ENCODE peak calls at places on chromosome 17, in nine cellular contexts. One of them, this sample, is unnamed.

GRCh38 chr17:67615011-67615561 is 102.7 kb upstream of the NOL11 start:
- DNase-seq in right lobe of liver: no peak
- DNase-seq in transverse colon: no peak
- DNase-seq in GM12892: no peak
- DNase-seq in sigmoid colon: peak; percentile 70
- DNase-seq in ovary: no peak
- DNase-seq in body of pancreas: no peak
- DNase-seq in uterus: no peak
- DNase-seq in stomach: no peak
- DNase-seq in this sample: no peak

GRCh38 chr17:43456661-43457361 is 27.0 kb upstream of the DHX8 start:
- DNase-seq in GM12892: no peak
- DNase-seq in right lobe of liver: peak; percentile 83
- DNase-seq in stomach: no peak
- DNase-seq in transverse colon: peak; percentile 12
- DNase-seq in body of pancreas: peak; percentile 26
- DNase-seq in uterus: no peak
- DNase-seq in ovary: no peak
- DNase-seq in sigmoid colon: peak; percentile 75
- DNase-seq in this sample: no peak

GRCh38 chr17:9370464-9370863 is 205.2 kb downstream of the STX8 start:
- DNase-seq in uterus: no peak
- DNase-seq in body of pancreas: no peak
- DNase-seq in GM12892: no peak
- DNase-seq in stomach: no peak
- DNase-seq in right lobe of liver: no peak
- DNase-seq in ovary: no peak
- DNase-seq in sigmoid colon: no peak
- DNase-seq in transverse colon: no peak
- DNase-seq in this sample: no peak

GRCh38 chr17:65123757-65124675 is 13.2 kb upstream of the RGS9 start:
- DNase-seq in ovary: no peak
- DNase-seq in sigmoid colon: no peak
- DNase-seq in right lobe of liver: no peak
- DNase-seq in uterus: no peak
- DNase-seq in body of pancreas: no peak
- DNase-seq in GM12892: no peak
- DNase-seq in stomach: no peak
- DNase-seq in transverse colon: peak; percentile 27
- DNase-seq in this sample: no peak

GRCh38 chr17:14212401-14212800 is 24.3 kb downstream of the CDRT15 start:
- DNase-seq in GM12892: no peak
- DNase-seq in stomach: no peak
- DNase-seq in ovary: no peak
- DNase-seq in body of pancreas: no peak
- DNase-seq in uterus: no peak
- DNase-seq in right lobe of liver: no peak
- DNase-seq in transverse colon: no peak
- DNase-seq in sigmoid colon: no peak
- DNase-seq in this sample: no peak

GRCh38 chr17:53058031-53058430 is 764.7 kb upstream of the KIF2B start:
- DNase-seq in transverse colon: no peak
- DNase-seq in uterus: no peak
- DNase-seq in right lobe of liver: no peak
- DNase-seq in GM12892: no peak
- DNase-seq in sigmoid colon: no peak
- DNase-seq in ovary: no peak
- DNase-seq in stomach: no peak
- DNase-seq in body of pancreas: no peak
- DNase-seq in this sample: no peak

GRCh38 chr17:31412511-31412910 is 21.0 kb downstream of the RAB11FIP4 start:
- DNase-seq in ovary: no peak
- DNase-seq in body of pancreas: no peak
- DNase-seq in sigmoid colon: peak; percentile 34
- DNase-seq in GM12892: no peak
- DNase-seq in transverse colon: no peak
- DNase-seq in uterus: no peak
- DNase-seq in right lobe of liver: peak; percentile 37
- DNase-seq in stomach: no peak
- DNase-seq in this sample: no peak

GRCh38 chr17:55285340-55286301 is 20.9 kb downstream of the HLF start:
- DNase-seq in stomach: peak; percentile 90
- DNase-seq in GM12892: no peak
- DNase-seq in transverse colon: peak; percentile 87
- DNase-seq in body of pancreas: peak; percentile 86
- DNase-seq in sigmoid colon: peak; percentile 100
- DNase-seq in ovary: peak; percentile 96
- DNase-seq in right lobe of liver: peak; percentile 89
- DNase-seq in uterus: peak; percentile 96
- DNase-seq in this sample: peak; percentile 92

GRCh38 chr17:80261895-80262279 is 1.2 kb downstream of the RNF213 start:
- DNase-seq in transverse colon: no peak
- DNase-seq in sigmoid colon: no peak
- DNase-seq in stomach: no peak
- DNase-seq in right lobe of liver: no peak
- DNase-seq in GM12892: no peak
- DNase-seq in body of pancreas: no peak
- DNase-seq in ovary: no peak
- DNase-seq in uterus: no peak
- DNase-seq in this sample: no peak

GRCh38 chr17:58311429-58311894 is 17.1 kb downstream of the TSPOAP1 start:
- DNase-seq in sigmoid colon: no peak
- DNase-seq in GM12892: no peak
- DNase-seq in body of pancreas: no peak
- DNase-seq in stomach: no peak
- DNase-seq in right lobe of liver: peak; percentile 40
- DNase-seq in uterus: peak; percentile 12
- DNase-seq in transverse colon: no peak
- DNase-seq in ovary: no peak
- DNase-seq in this sample: no peak

GRCh38 chr17:42107597-42108576 is 4.6 kb downstream of the DHX58 start:
- DNase-seq in ovary: peak; percentile 60
- DNase-seq in sigmoid colon: peak; percentile 84
- DNase-seq in GM12892: peak; percentile 99
- DNase-seq in stomach: peak; percentile 86
- DNase-seq in right lobe of liver: peak; percentile 78
- DNase-seq in transverse colon: peak; percentile 92
- DNase-seq in uterus: peak; percentile 56
- DNase-seq in body of pancreas: peak; percentile 78
- DNase-seq in this sample: peak; percentile 85

GRCh38 chr17:33204701-33205100 is 88.4 kb downstream of the ASIC2 start:
- DNase-seq in transverse colon: no peak
- DNase-seq in right lobe of liver: no peak
- DNase-seq in ovary: no peak
- DNase-seq in body of pancreas: no peak
- DNase-seq in stomach: no peak
- DNase-seq in sigmoid colon: no peak
- DNase-seq in GM12892: no peak
- DNase-seq in uterus: no peak
- DNase-seq in this sample: no peak

GRCh38 chr17:70054961-70055360 is 20.1 kb upstream of the KCNJ16 start:
- DNase-seq in uterus: no peak
- DNase-seq in right lobe of liver: no peak
- DNase-seq in GM12892: no peak
- DNase-seq in body of pancreas: no peak
- DNase-seq in sigmoid colon: no peak
- DNase-seq in stomach: no peak
- DNase-seq in ovary: no peak
- DNase-seq in transverse colon: no peak
- DNase-seq in this sample: no peak

GRCh38 chr17:58420841-58421240 is 3.5 kb upstream of the RNF43 start:
- DNase-seq in ovary: no peak
- DNase-seq in transverse colon: no peak
- DNase-seq in uterus: no peak
- DNase-seq in GM12892: no peak
- DNase-seq in stomach: no peak
- DNase-seq in right lobe of liver: no peak
- DNase-seq in body of pancreas: no peak
- DNase-seq in sigmoid colon: no peak
- DNase-seq in this sample: no peak

GRCh38 chr17:19384723-19385391 is 2.1 kb downstream of the MFAP4 start:
- DNase-seq in ovary: peak; percentile 96
- DNase-seq in transverse colon: peak; percentile 84
- DNase-seq in sigmoid colon: peak; percentile 97
- DNase-seq in body of pancreas: peak; percentile 51
- DNase-seq in right lobe of liver: no peak
- DNase-seq in uterus: peak; percentile 95
- DNase-seq in GM12892: no peak
- DNase-seq in stomach: peak; percentile 76
- DNase-seq in this sample: peak; percentile 31

GRCh38 chr17:17498606-17499301 is 2.6 kb upstream of the RASD1 start:
- DNase-seq in stomach: no peak
- DNase-seq in right lobe of liver: peak; percentile 49
- DNase-seq in uterus: no peak
- DNase-seq in GM12892: no peak
- DNase-seq in body of pancreas: peak; percentile 3
- DNase-seq in transverse colon: no peak
- DNase-seq in sigmoid colon: peak; percentile 60
- DNase-seq in ovary: no peak
- DNase-seq in this sample: peak; percentile 49

GRCh38 chr17:17499402-17500145 is 3.4 kb upstream of the RASD1 start:
- DNase-seq in ovary: no peak
- DNase-seq in body of pancreas: peak; percentile 3
- DNase-seq in stomach: no peak
- DNase-seq in sigmoid colon: no peak
- DNase-seq in transverse colon: no peak
- DNase-seq in uterus: no peak
- DNase-seq in GM12892: no peak
- DNase-seq in right lobe of liver: peak; percentile 49
- DNase-seq in this sample: no peak

GRCh38 chr17:17497065-17497844 is 1.1 kb upstream of the RASD1 start:
- DNase-seq in right lobe of liver: no peak
- DNase-seq in ovary: peak; percentile 25
- DNase-seq in GM12892: no peak
- DNase-seq in body of pancreas: no peak
- DNase-seq in sigmoid colon: no peak
- DNase-seq in uterus: no peak
- DNase-seq in stomach: no peak
- DNase-seq in transverse colon: no peak
- DNase-seq in this sample: no peak

GRCh38 chr17:17496189-17497064 is at the start of gene RASD1:
- DNase-seq in right lobe of liver: peak; percentile 94
- DNase-seq in transverse colon: peak; percentile 93
- DNase-seq in ovary: peak; percentile 93
- DNase-seq in body of pancreas: peak; percentile 94
- DNase-seq in sigmoid colon: peak; percentile 96
- DNase-seq in GM12892: peak; percentile 98
- DNase-seq in uterus: peak; percentile 91
- DNase-seq in stomach: peak; percentile 93
- DNase-seq in this sample: peak; percentile 75

GRCh38 chr17:17497845-17498520 is 1.8 kb upstream of the RASD1 start:
- DNase-seq in uterus: no peak
- DNase-seq in body of pancreas: no peak
- DNase-seq in transverse colon: no peak
- DNase-seq in sigmoid colon: peak; percentile 63
- DNase-seq in stomach: no peak
- DNase-seq in ovary: no peak
- DNase-seq in right lobe of liver: peak; percentile 45
- DNase-seq in GM12892: no peak
- DNase-seq in this sample: no peak
- TF ChIP-seq POLR2A in uterus: no peak
- TF ChIP-seq POLR2A in body of pancreas: no peak
- TF ChIP-seq POLR2A in transverse colon: no peak
- TF ChIP-seq POLR2A in sigmoid colon: no peak
- TF ChIP-seq POLR2A in stomach: no peak
- TF ChIP-seq POLR2A in ovary: no peak
- TF ChIP-seq POLR2A in right lobe of liver: no peak
- TF ChIP-seq POLR2A in GM12892: no peak
- TF ChIP-seq POLR2A in this sample: no peak

DNA sequence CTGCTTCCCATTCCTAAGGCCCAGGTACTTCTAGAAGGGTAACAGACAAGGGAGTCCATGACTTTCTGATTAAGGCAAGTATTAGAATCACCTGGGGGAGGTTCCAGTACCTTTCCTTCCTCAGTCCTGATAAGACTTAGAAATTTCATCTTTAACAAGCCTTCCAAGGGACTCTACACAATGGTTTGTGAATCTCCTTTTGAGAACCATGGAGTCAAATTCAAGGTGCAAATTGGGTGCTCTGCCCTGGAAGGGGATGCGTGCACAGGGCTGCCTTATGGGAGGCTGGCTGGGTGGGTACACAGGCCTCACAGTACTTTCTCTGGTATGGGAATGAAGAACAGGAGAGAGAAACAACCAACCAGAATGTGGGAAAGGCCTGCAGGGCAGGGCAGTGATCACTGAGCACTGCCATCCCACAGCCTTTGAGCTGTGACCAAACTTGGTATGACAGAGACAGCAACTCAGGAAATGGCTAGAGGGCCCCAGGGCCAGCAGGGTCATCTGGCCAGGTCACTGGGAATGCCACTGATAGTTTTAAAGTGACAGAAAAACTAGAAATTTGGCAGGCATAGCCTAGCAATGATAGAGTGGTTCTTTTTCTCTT is 3.6 kb upstream of the TMIGD1 start:
- DNase-seq in right lobe of liver: peak; percentile 77
- DNase-seq in uterus: no peak
- DNase-seq in body of pancreas: no peak
- DNase-seq in ovary: no peak
- DNase-seq in GM12892: no peak
- DNase-seq in sigmoid colon: no peak
- DNase-seq in stomach: no peak
- DNase-seq in transverse colon: no peak
- DNase-seq in this sample: no peak
- TF ChIP-seq POLR2A in right lobe of liver: peak; percentile 58
- TF ChIP-seq POLR2A in uterus: no peak
- TF ChIP-seq POLR2A in body of pancreas: no peak
- TF ChIP-seq POLR2A in ovary: no peak
- TF ChIP-seq POLR2A in GM12892: no peak
- TF ChIP-seq POLR2A in sigmoid colon: no peak
- TF ChIP-seq POLR2A in stomach: no peak
- TF ChIP-seq POLR2A in transverse colon: no peak
- TF ChIP-seq POLR2A in this sample: no peak

GRCh38 chr17:66165537-66166123 is 26.3 kb downstream of the CEP112 start:
- DNase-seq in body of pancreas: no peak
- DNase-seq in GM12892: peak; percentile 14
- DNase-seq in stomach: no peak
- DNase-seq in transverse colon: no peak
- DNase-seq in right lobe of liver: no peak
- DNase-seq in uterus: no peak
- DNase-seq in ovary: no peak
- DNase-seq in sigmoid colon: no peak
- DNase-seq in this sample: no peak
- TF ChIP-seq POLR2A in body of pancreas: no peak
- TF ChIP-seq POLR2A in GM12892: no peak
- TF ChIP-seq POLR2A in stomach: no peak
- TF ChIP-seq POLR2A in transverse colon: no peak
- TF ChIP-seq POLR2A in right lobe of liver: no peak
- TF ChIP-seq POLR2A in uterus: no peak
- TF ChIP-seq POLR2A in ovary: no peak
- TF ChIP-seq POLR2A in sigmoid colon: no peak
- TF ChIP-seq POLR2A in this sample: no peak

DNA sequence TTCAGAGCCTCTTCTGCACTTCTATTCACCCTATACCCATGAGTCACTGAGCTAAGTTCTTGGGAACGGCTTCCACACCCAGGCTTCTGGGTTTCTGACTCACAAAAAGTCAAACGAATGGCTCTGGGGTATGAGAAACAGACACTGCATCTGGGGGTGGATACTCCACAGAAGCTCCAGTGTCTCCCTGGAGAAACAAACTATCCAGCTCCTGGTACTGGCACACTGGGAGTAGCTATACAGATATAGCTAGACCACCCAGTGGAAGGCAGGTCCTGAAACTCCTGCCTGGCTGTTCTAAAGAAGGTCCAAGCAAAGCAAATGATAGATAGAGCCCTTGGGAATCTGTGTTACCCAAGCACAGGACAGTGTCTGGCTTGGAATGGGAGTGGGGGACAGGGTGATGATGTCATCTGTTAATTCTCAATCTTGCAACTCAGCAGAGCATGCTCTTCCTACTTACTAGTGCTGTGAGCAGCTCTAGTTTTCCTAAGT is 6.9 kb downstream of the MMP28 start:
- DNase-seq in transverse colon: no peak
- DNase-seq in ovary: no peak
- DNase-seq in uterus: no peak
- DNase-seq in right lobe of liver: no peak
- DNase-seq in body of pancreas: no peak
- DNase-seq in sigmoid colon: peak; percentile 67
- DNase-seq in GM12892: no peak
- DNase-seq in stomach: no peak
- DNase-seq in this sample: no peak
- TF ChIP-seq POLR2A in transverse colon: no peak
- TF ChIP-seq POLR2A in ovary: no peak
- TF ChIP-seq POLR2A in uterus: no peak
- TF ChIP-seq POLR2A in right lobe of liver: no peak
- TF ChIP-seq POLR2A in body of pancreas: no peak
- TF ChIP-seq POLR2A in sigmoid colon: no peak
- TF ChIP-seq POLR2A in GM12892: no peak
- TF ChIP-seq POLR2A in stomach: no peak
- TF ChIP-seq POLR2A in this sample: no peak

This sample was measured in Peyer's patch.